ENCODE peak calls at places on chromosomes 13 and 19, in five cellular contexts. I is A549, R is K562, J is HCT116, L is GM12878. V is an unnamed sample.

GRCh38 chr19:42352893-42353259 is 27.4 kb downstream of the MEGF8 start:
- DNase-seq in I (no peak), L (no peak), J (no peak), R (no peak), V (no peak)

GRCh38 chr13:59677966-59678814 is 485.5 kb downstream of the DIAPH3 start:
- DNase-seq in I (peak; percentile 6), L (no peak), J (peak; percentile 29), R (peak; percentile 15), V (peak; percentile 72)

GRCh38 chr13:107867701-107868661 is 347.4 kb downstream of the LIG4 start:
- DNase-seq in I (no peak), J (no peak), R (peak; percentile 85), L (no peak), V (peak; percentile 57)

GRCh38 chr19:11064831-11065303 is 24.4 kb upstream of the LDLR start:
- DNase-seq in L (no peak), I (peak; percentile 27), R (peak; percentile 55), J (no peak), V (no peak)

GRCh38 chr19:3374369-3375112 is 8.2 kb downstream of the NFIC start:
- DNase-seq in L (no peak), R (peak; percentile 81), I (no peak), J (no peak), V (no peak)

GRCh38 chr19:38373907-38374331 is 452 bp upstream of the PSMD8 start:
- DNase-seq in J (no peak), R (no peak), L (no peak), I (no peak), V (no peak)

GRCh38 chr13:89255844-89256406 is 1584.8 kb downstream of the SLITRK5 start:
- DNase-seq in L (no peak), I (no peak), R (no peak), J (no peak), V (no peak)

GRCh38 chr19:46913198-46913851 is 52.5 kb downstream of the ARHGAP35 start:
- DNase-seq in I (no peak), L (no peak), J (no peak), R (no peak), V (no peak)

GRCh38 chr19:4990306-4990705 is 21.4 kb downstream of the KDM4B start:
- DNase-seq in J (no peak), R (no peak), I (no peak), L (no peak), V (no peak)

GRCh38 chr19:55640577-55641375 is at the start of gene ZNF580:
- DNase-seq in I (peak; percentile 88), L (no peak), J (no peak), R (peak; percentile 86), V (peak; percentile 78)
- TF ChIP-seq CEBPB in I (no peak), L (no peak), J (no peak), R (no peak), V (no peak)

DNA sequence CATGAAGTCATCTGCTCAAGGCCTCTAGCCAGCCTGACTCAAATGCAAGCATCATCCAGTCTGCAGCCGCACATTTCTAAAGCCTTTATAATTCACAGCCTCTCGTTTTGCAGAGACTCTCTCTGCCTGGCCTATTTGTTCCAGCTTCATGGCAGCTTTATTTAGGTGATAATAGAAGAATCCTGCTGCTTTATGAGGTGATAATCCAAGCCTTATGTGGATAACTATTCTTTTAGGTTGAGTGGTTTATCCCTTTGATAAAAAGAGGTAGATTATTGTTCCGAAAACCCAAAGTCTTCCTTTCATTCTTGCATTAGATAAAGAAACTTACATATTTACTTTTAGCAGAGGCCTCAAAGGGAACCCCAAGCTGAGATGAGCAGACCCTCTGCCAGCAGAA is 58.3 kb downstream of the OXGR1 start:
- DNase-seq in J (no peak), I (no peak), R (no peak), L (no peak), V (no peak)
- TF ChIP-seq POLR2A in J (no peak), I (no peak), R (no peak), L (no peak), V (no peak)

GRCh38 chr13:101655435-101655834 is 203.0 kb downstream of the ITGBL1 start:
- DNase-seq in R (no peak), J (no peak), I (no peak), L (peak; percentile 9), V (no peak)
- TF ChIP-seq CEBPB in R (no peak), J (no peak), I (no peak), L (no peak), V (no peak)

GRCh38 chr13:101736551-101736950 is 284.1 kb downstream of the ITGBL1 start:
- DNase-seq in L (no peak), I (no peak), R (no peak), J (no peak), V (no peak)

GRCh38 chr13:101738336-101738735 is 285.9 kb downstream of the ITGBL1 start:
- DNase-seq in R (no peak), J (no peak), I (no peak), L (no peak), V (no peak)

GRCh38 chr13:101739382-101740178 is 287.1 kb downstream of the ITGBL1 start:
- DNase-seq in J (no peak), L (peak; percentile 40), I (no peak), R (no peak), V (no peak)
- TF ChIP-seq POLR2A in J (no peak), L (no peak), I (no peak), R (no peak), V (no peak)

V was measured in IMR-90.